ENCODE peak calls at places on chromosomes 2 and 18, in seven cellular contexts. E, V, P, O, S, J and Q are unnamed samples.

GRCh38 chr2:42118759-42119569 is 50.2 kb upstream of the EML4 start:
- DNase-seq in E (no peak), V (no peak), P (no peak), O (no peak), S (no peak), J (peak), Q (no peak)

GRCh38 chr18:49250819-49251388 is 209.5 kb downstream of the DYM start:
- DNase-seq in E (no peak), V (no peak), P (peak), O (no peak), S (peak), J (peak), Q (no peak)

GRCh38 chr2:196353717-196354116 is 182.3 kb upstream of the STK17B start:
- DNase-seq in E (no peak), V (no peak), P (no peak), O (no peak), S (no peak), J (no peak), Q (no peak)

GRCh38 chr2:241199286-241199685 is 10.8 kb downstream of the ANO7 start:
- DNase-seq in E (no peak), V (no peak), P (no peak), O (no peak), S (no peak), J (no peak), Q (no peak)

GRCh38 chr2:241354668-241355658 is 1.1 kb upstream of the FARP2 start:
- DNase-seq in E (peak), V (peak), P (peak), O (peak), S (peak), J (peak), Q (peak)

GRCh38 chr2:59413751-59414570 is 1139.5 kb downstream of the BCL11A start:
- DNase-seq in E (no peak), V (no peak), P (no peak), O (no peak), S (no peak), J (no peak), Q (peak)

GRCh38 chr18:79925656-79925979 is 25.8 kb downstream of the SLC66A2 start:
- DNase-seq in E (no peak), V (no peak), P (no peak), O (peak), S (no peak), J (no peak), Q (no peak)

GRCh38 chr18:78740876-78741275 is 238.7 kb upstream of the SALL3 start:
- DNase-seq in E (no peak), V (no peak), P (no peak), O (no peak), S (no peak), J (no peak), Q (no peak)

GRCh38 chr2:191923652-191923997 is 76.7 kb upstream of the CAVIN2 start:
- DNase-seq in E (no peak), V (no peak), P (no peak), O (no peak), S (no peak), J (no peak), Q (no peak)

GRCh38 chr2:240462073-240462703 is 26.7 kb downstream of the GPC1 start:
- DNase-seq in E (no peak), V (no peak), P (no peak), O (peak), S (no peak), J (no peak), Q (peak)

GRCh38 chr2:100140582-100140981 is 1.8 kb downstream of the AFF3 start:
- DNase-seq in E (no peak), V (no peak), P (no peak), O (no peak), S (no peak), J (no peak), Q (no peak)

GRCh38 chr2:96856776-96857673 is 791 bp downstream of the ANKRD39 start:
- DNase-seq in E (peak), V (no peak), P (peak), O (peak), S (peak), J (peak), Q (peak)

GRCh38 chr2:47488870-47489584 is 86.1 kb downstream of the MSH2 start:
- DNase-seq in E (no peak), V (peak), P (peak), O (no peak), S (peak), J (peak), Q (no peak)

GRCh38 chr18:58579561-58580047 is 49.3 kb downstream of the ALPK2 start:
- DNase-seq in E (no peak), V (peak), P (no peak), O (no peak), S (no peak), J (no peak), Q (no peak)

GRCh38 chr2:228094377-228094921 is 87.0 kb downstream of the SPHKAP start:
- DNase-seq in E (no peak), V (no peak), P (no peak), O (no peak), S (no peak), J (no peak), Q (no peak)